ENCODE peak calls at places on chromosomes 11 and 22, in nine cellular contexts. S is body of pancreas, H is PC-3, M is dorsolateral prefrontal cortex, A is GM23248, D is mesendoderm, W is hepatocyte, O is tibial nerve, R is RWPE1. K is an unnamed sample.

GRCh38 chr11:57641426-57641825 is 8.3 kb downstream of the YPEL4 start:
- DNase-seq in S (no peak), H (peak; percentile 76), M (no peak), A (peak; percentile 81), D (peak; percentile 79), W (peak; percentile 73), O (no peak), R (peak; percentile 61), K (peak; percentile 59)

GRCh38 chr11:83284501-83285051 is 1.6 kb downstream of the CCDC90B start:
- DNase-seq in S (no peak), H (no peak), M (no peak), A (peak; percentile 17), D (no peak), W (no peak), O (no peak), R (no peak), K (no peak)

GRCh38 chr22:20561882-20562281 is 54.5 kb downstream of the MED15 start:
- DNase-seq in S (no peak), H (no peak), M (no peak), A (no peak), D (no peak), W (no peak), O (no peak), R (no peak), K (no peak)

GRCh38 chr11:44589301-44589700 is 23.8 kb downstream of the CD82 start:
- DNase-seq in S (no peak), H (no peak), M (peak; percentile 47), A (peak; percentile 90), D (no peak), W (peak; percentile 48), O (no peak), R (no peak), K (no peak)

GRCh38 chr22:41512421-41513194 is 31.7 kb downstream of the POLR3H start:
- DNase-seq in S (no peak), H (peak; percentile 79), M (no peak), A (peak; percentile 83), D (peak; percentile 95), W (peak; percentile 76), O (no peak), R (peak; percentile 79), K (no peak)

GRCh38 chr11:29518389-29519174 is 498.2 kb downstream of the KCNA4 start:
- DNase-seq in S (no peak), H (no peak), M (no peak), A (no peak), D (peak; percentile 37), W (peak; percentile 50), O (no peak), R (no peak), K (no peak)

GRCh38 chr11:38476808-38477565 is 1879.0 kb upstream of the RAG2 start:
- DNase-seq in S (no peak), H (peak; percentile 67), M (no peak), A (no peak), D (no peak), W (no peak), O (no peak), R (no peak), K (no peak)

GRCh38 chr22:37484115-37485005 is 1.8 kb downstream of the MFNG start:
- DNase-seq in S (peak; percentile 52), H (no peak), M (peak; percentile 50), A (no peak), D (no peak), W (no peak), O (peak; percentile 51), R (no peak), K (no peak)

GRCh38 chr11:67504950-67505561 is at the start of gene PITPNM1:
- DNase-seq in S (peak; percentile 71), H (peak; percentile 84), M (no peak), A (peak; percentile 69), D (peak; percentile 80), W (peak; percentile 86), O (peak; percentile 41), R (peak; percentile 77), K (no peak)

GRCh38 chr11:67504023-67504949 is 877 bp downstream of the PITPNM1 start:
- DNase-seq in S (peak; percentile 50), H (peak; percentile 12), M (no peak), A (peak; percentile 67), D (no peak), W (peak; percentile 71), O (no peak), R (no peak), K (no peak)

GRCh38 chr11:67501854-67502253 is 3.3 kb downstream of the PITPNM1 start:
- DNase-seq in S (no peak), H (no peak), M (no peak), A (no peak), D (no peak), W (no peak), O (no peak), R (no peak), K (no peak)

GRCh38 chr11:67502328-67502979 is 2.7 kb downstream of the PITPNM1 start:
- DNase-seq in S (no peak), H (no peak), M (no peak), A (no peak), D (no peak), W (no peak), O (no peak), R (no peak), K (no peak)

DNA sequence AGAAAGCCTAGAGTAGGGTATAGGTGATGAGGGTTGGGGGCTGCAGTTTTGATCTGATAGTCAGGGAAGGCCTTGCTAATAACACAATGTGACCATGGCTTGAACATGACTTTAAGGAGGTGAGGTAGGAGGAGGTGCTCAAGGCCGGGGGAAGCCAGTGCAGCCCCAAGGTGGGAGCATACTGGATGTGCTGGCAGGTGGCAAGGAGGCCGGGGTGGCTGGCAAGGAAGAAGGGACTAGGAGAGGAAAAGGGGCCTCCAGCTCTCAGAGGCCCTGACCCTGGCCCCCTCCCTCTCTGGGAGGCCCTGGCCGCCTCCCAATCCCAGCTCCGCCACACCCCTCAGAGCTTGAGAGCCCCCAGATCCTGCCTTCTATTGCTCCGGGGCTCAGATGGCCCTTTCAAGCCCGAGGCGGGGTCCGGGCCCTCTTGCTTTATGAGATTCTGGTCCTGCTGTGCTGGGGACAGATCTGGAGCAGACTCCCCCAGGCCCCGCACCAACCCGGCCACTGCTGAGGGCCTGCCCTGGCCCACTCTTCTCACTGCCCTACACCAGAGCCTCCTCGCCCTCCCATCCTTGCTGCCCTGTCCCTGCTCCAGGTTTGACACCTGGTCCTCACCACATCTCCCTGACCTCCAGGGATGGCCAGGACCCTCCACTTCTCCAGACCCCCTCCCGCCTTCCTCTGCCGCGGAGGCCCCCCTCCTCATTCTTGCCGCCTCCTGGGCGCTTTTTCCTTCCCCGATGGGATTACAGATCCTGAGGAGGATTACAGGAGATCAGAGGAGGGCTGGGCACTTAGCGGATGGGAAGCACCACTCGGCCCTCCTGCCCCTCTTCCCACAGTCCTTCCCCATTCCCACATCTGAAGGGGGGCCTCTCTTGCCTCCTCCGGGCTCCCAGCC is 1.8 kb downstream of the PITPNM1 start:
- DNase-seq in S (no peak), H (no peak), M (no peak), A (no peak), D (no peak), W (no peak), O (no peak), R (no peak), K (no peak)
- H3K27ac ChIP-seq in S (no peak overlapping the region), H (no peak overlapping the region), M (peak overlapping the region; percentile 42), A (no peak overlapping the region), D (no peak overlapping the region), W (no peak overlapping the region), O (peak overlapping the region; percentile 99), R (peak overlapping the region; percentile 100), K (no peak overlapping the region)

GRCh38 chr11:119065369-119065768 is 2.2 kb upstream of the VPS11 start:
- DNase-seq in S (no peak), H (peak; percentile 66), M (no peak), A (peak; percentile 65), D (peak; percentile 68), W (no peak), O (no peak), R (no peak), K (peak; percentile 20)

GRCh38 chr11:119061256-119061655 is 4.3 kb upstream of the HYOU1 start:
- DNase-seq in S (peak; percentile 81), H (no peak), M (no peak), A (no peak), D (no peak), W (no peak), O (no peak), R (no peak), K (no peak)

GRCh38 chr11:119067371-119068222 is at the start of gene VPS11:
- DNase-seq in S (peak; percentile 99), H (peak; percentile 99), M (peak; percentile 95), A (peak; percentile 99), D (peak; percentile 97), W (peak; percentile 99), O (peak; percentile 93), R (peak; percentile 99), K (peak; percentile 50)

GRCh38 chr11:119062779-119063178 is 4.8 kb upstream of the VPS11 start:
- DNase-seq in S (peak; percentile 73), H (peak; percentile 57), M (no peak), A (peak; percentile 73), D (no peak), W (no peak), O (no peak), R (no peak), K (no peak)

DNA sequence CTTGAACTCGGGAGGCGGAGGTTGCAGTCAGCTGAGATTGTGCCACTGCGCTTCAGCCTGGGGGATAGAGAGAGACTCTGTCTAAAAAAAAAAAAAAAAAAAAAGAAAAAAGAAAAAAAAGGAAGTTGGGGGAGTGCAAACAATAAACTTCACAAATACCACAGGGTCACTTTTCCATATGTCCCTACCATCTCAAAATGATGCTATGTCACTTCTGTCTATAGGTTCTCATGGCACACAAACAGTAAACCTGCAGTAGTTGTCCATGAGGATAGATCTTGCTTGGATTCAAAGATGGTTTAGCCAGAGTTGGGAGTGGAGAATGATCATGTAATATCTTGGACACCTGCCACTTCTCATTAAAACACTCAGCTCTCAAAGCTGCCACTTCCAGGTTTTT is 1.1 kb upstream of the VPS11 start:
- DNase-seq in S (no peak), H (no peak), M (no peak), A (peak; percentile 23), D (no peak), W (no peak), O (no peak), R (no peak), K (no peak)
- H3K27ac ChIP-seq in S (peak overlapping the region; percentile 66), H (peak overlapping the region; percentile 43), M (peak overlapping the region; percentile 94), A (peak overlapping the region; percentile 89), D (no peak overlapping the region), W (peak overlapping the region; percentile 76), O (peak overlapping the region; percentile 93), R (peak overlapping the region; percentile 90), K (no peak overlapping the region)

GRCh38 chr11:128447233-128447632 is 140.1 kb downstream of the ETS1 start:
- DNase-seq in S (no peak), H (no peak), M (no peak), A (no peak), D (no peak), W (no peak), O (no peak), R (no peak), K (no peak)
- H3K27ac ChIP-seq in S (no peak overlapping the region), H (peak overlapping the region; percentile 91), M (no peak overlapping the region), A (no peak overlapping the region), D (no peak overlapping the region), W (peak overlapping the region; percentile 96), O (no peak overlapping the region), R (no peak overlapping the region), K (no peak overlapping the region)

GRCh38 chr11:73383249-73384126 is 7.3 kb downstream of the RELT start:
- DNase-seq in S (no peak), H (no peak), M (no peak), A (peak; percentile 30), D (no peak), W (peak; percentile 46), O (no peak), R (no peak), K (no peak)

GRCh38 chr11:73382183-73382582 is 6.0 kb downstream of the RELT start:
- DNase-seq in S (no peak), H (no peak), M (no peak), A (no peak), D (no peak), W (no peak), O (no peak), R (no peak), K (no peak)

GRCh38 chr11:73384127-73384441 is 7.9 kb downstream of the RELT start:
- DNase-seq in S (no peak), H (no peak), M (no peak), A (no peak), D (no peak), W (no peak), O (no peak), R (no peak), K (no peak)

GRCh38 chr11:73381589-73381988 is 5.4 kb downstream of the RELT start:
- DNase-seq in S (no peak), H (no peak), M (no peak), A (no peak), D (no peak), W (no peak), O (no peak), R (no peak), K (no peak)

GRCh38 chr11:73382747-73383146 is 6.5 kb downstream of the RELT start:
- DNase-seq in S (no peak), H (no peak), M (no peak), A (no peak), D (no peak), W (no peak), O (no peak), R (no peak), K (no peak)
- H3K27ac ChIP-seq in S (no peak overlapping the region), H (no peak overlapping the region), M (peak overlapping the region; percentile 71), A (no peak overlapping the region), D (no peak overlapping the region), W (no peak overlapping the region), O (no peak overlapping the region), R (peak overlapping the region; percentile 93), K (no peak overlapping the region)